ENCODE peak calls at places on chromosome 15, in five cellular contexts. T is body of pancreas, G is fibroblast of pulmonary artery, Y is mucosa of descending colon, J is H1. E is an unnamed sample.

GRCh38 chr15:76401285-76401684 is 64.7 kb downstream of the ISL2 start:
- DNase-seq in Y (no peak), T (no peak), G (peak), J (no peak), E (peak)

GRCh38 chr15:38714309-38715072 is 149.9 kb upstream of the RASGRP1 start:
- DNase-seq in Y (no peak), T (peak), G (peak), J (no peak), E (no peak)

GRCh38 chr15:68252925-68253534 is 23.5 kb upstream of the CLN6 start:
- DNase-seq in G (peak), Y (peak), J (no peak), T (peak), E (peak)

GRCh38 chr15:57138260-57138895 is 219.9 kb downstream of the TCF12 start:
- DNase-seq in J (peak), T (peak), G (peak), Y (peak), E (peak)

GRCh38 chr15:78727561-78727960 is 83.7 kb downstream of the ADAMTS7 start:
- DNase-seq in G (peak), T (no peak), Y (no peak), J (no peak), E (no peak)

GRCh38 chr15:28110416-28110975 is 11.4 kb upstream of the OCA2 start:
- DNase-seq in T (no peak), J (no peak), G (no peak), Y (no peak), E (no peak)

GRCh38 chr15:40103124-40103858 is 5.4 kb downstream of the BMF start:
- DNase-seq in G (peak), Y (peak), J (no peak), T (peak), E (no peak)

GRCh38 chr15:69305204-69305931 is 6.7 kb downstream of the PAQR5 start:
- DNase-seq in J (peak), Y (peak), T (peak), G (peak), E (peak)

GRCh38 chr15:88072598-88073385 is 183.7 kb downstream of the NTRK3 start:
- DNase-seq in J (peak), Y (no peak), G (no peak), T (no peak), E (no peak)

GRCh38 chr15:80596521-80596976 is 98.6 kb upstream of the ABHD17C start:
- DNase-seq in Y (peak), G (no peak), T (no peak), J (no peak), E (no peak)

GRCh38 chr15:48573780-48574179 is 71.7 kb downstream of the FBN1 start:
- DNase-seq in Y (no peak), G (no peak), J (no peak), T (no peak), E (no peak)

GRCh38 chr15:86743283-86743903 is 663.7 kb downstream of the AGBL1 start:
- DNase-seq in T (peak), G (no peak), Y (peak), J (peak), E (no peak)

GRCh38 chr15:42198516-42198915 is 9.6 kb downstream of the VPS39 start:
- DNase-seq in T (no peak), J (no peak), Y (no peak), G (no peak), E (no peak)

GRCh38 chr15:27412413-27412812 is 441.4 kb downstream of the GABRG3 start:
- DNase-seq in T (no peak), Y (no peak), J (no peak), G (no peak), E (no peak)

GRCh38 chr15:39926526-39926925 is 6.5 kb upstream of the GPR176 start:
- DNase-seq in Y (no peak), J (no peak), T (no peak), G (no peak), E (no peak)

GRCh38 chr15:88036154-88036839 is 220.2 kb downstream of the NTRK3 start:
- DNase-seq in T (no peak), Y (no peak), G (no peak), J (no peak), E (no peak)

GRCh38 chr15:93800805-93801204 is 430.6 kb upstream of the MCTP2 start:
- DNase-seq in Y (no peak), G (no peak), J (no peak), T (no peak), E (no peak)

GRCh38 chr15:40891810-40892448 is 2.3 kb upstream of the VPS18 start:
- DNase-seq in Y (peak), J (no peak), G (peak), T (peak), E (no peak)

GRCh38 chr15:85592148-85592547 is 202.6 kb downstream of the KLHL25 start:
- DNase-seq in J (no peak), G (peak), Y (no peak), T (no peak), E (peak)

GRCh38 chr15:71189723-71190122 is 74.5 kb downstream of the THSD4 start:
- DNase-seq in Y (no peak), J (no peak), T (no peak), G (no peak), E (no peak)

GRCh38 chr15:78110916-78111475 is 18.6 kb downstream of the SH2D7 start:
- DNase-seq in J (no peak), G (no peak), T (no peak), Y (no peak), E (no peak)

GRCh38 chr15:81792646-81793045 is 253.2 kb downstream of the MEX3B start:
- DNase-seq in T (no peak), G (no peak), Y (no peak), J (no peak), E (no peak)

GRCh38 chr15:65033659-65034269 is 4.3 kb upstream of the MTFMT start:
- DNase-seq in J (no peak), G (peak), Y (peak), T (no peak), E (peak)
- TF ChIP-seq CTCF in J (peak), G (peak), Y (peak), T (no peak), E (peak)

GRCh38 chr15:36888018-36888992 is 212.0 kb downstream of the MEIS2 start:
- DNase-seq in J (no peak), Y (no peak), T (no peak), G (peak), E (no peak)
- H3K4me3 ChIP-seq in J (peak), Y (no peak), T (no peak), G (peak), E (no peak)

DNA sequence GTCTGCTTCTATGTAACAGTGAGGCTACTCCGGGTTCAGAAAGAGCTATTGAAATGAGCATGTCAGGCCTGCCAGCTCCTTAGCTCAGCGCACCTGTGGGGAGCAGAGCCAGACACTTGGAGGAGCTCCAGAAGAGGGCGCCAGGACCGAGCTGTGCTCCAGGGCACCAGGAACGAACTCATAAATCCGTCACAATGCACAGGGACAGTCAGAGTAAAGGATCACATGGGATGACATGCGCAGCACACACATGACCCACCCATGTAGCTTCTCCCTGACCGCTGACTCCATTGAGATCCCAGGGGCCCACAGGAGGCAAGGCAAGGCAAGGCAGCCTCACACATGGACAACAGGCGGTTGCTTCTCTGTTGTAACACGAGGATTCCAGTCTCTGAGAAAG is 26.0 kb upstream of the GNB5 start:
- DNase-seq in G (no peak), Y (peak), J (peak), T (peak), E (no peak)
- TF ChIP-seq CTCF in G (no peak), Y (no peak), J (peak), T (no peak), E (no peak)

DNA sequence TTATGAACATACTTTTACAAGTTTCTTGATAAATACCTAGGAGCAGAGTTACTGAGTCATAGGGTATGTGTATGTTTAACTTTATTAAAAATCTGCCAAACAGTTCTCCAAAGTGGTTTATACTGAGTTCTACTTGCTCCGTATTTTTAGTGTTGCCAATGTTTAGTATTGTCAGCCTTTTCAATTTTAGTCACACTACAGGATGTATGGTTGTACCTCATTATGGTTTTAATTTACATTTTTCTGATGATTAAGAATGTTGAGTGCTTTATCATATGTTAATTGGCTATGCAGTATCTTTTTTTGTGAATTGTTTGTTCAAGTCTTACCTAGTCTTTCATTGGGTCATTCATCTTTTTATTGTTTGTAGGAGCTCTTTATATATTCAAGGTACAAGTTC is 4.3 kb downstream of the TMOD3 start:
- DNase-seq in Y (no peak), J (no peak), T (no peak), G (no peak), E (no peak)
- H3K4me3 ChIP-seq in Y (no peak), J (no peak), T (no peak), G (no peak), E (no peak)

GRCh38 chr15:83068054-83068453 is 1.0 kb upstream of the BTBD1 start:
- DNase-seq in J (no peak), T (no peak), G (no peak), Y (no peak), E (no peak)

GRCh38 chr15:83066034-83066760 is 855 bp downstream of the BTBD1 start:
- DNase-seq in G (no peak), Y (peak), J (no peak), T (no peak), E (no peak)

GRCh38 chr15:83067638-83067962 is 548 bp upstream of the BTBD1 start:
- DNase-seq in G (no peak), J (no peak), Y (no peak), T (no peak), E (no peak)

GRCh38 chr15:83065431-83065830 is 1.6 kb downstream of the BTBD1 start:
- DNase-seq in J (no peak), G (no peak), T (no peak), Y (no peak), E (no peak)

DNA sequence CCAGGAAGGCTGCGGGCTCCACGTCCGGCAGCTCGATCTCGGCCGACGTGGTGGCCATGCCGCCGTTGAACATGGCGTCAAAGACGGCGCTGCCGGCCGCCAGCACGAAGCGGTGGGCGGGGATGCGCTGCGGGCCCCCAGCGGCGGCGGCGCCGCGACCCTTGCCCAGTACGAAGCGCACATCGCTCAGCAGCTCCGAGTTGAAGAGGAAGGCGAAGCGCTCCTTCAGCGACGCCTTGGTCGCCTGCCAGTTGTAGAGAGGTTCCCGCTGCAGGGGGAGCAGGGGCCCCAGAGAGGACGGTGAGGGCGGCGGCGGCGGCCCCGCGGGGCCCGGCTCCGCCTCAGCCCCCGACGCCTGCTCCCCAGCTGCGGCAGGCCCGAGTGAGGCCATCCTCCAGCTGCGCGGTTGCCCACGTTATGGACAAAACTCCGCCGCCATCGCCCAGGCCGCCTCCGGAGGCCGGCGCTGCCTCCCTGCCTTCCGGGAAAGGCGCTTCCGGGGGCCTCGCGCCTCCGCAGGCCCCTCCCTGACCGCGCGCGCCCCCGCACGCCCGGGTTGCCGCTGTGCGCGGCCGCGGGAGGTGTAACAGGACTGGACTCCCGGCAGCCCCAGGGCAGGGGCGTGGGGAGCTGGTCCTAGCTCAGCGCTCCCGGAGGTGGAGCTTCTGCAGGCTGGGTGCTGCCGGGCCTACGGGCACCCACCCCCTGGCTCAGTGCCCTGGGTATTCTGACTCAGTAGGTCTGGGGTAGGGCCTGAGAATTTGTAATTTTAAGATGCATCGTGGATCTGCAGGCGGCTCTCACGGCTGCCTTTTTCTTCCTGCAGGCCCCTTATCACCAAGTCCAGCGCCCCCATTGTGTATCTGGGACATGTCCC is at the start of gene BTBD1:
- DNase-seq in G (peak), J (peak), Y (peak), T (peak), E (peak)
- TF ChIP-seq CTCF in G (peak), J (no peak), Y (peak), T (no peak), E (no peak)

GRCh38 chr15:31217566-31218270 is 108.9 kb upstream of the KLF13 start:
- DNase-seq in J (no peak), Y (no peak), G (no peak), T (no peak), E (no peak)

GRCh38 chr15:31214864-31215489 is 111.7 kb upstream of the KLF13 start:
- DNase-seq in G (peak), Y (no peak), J (no peak), T (peak), E (no peak)

GRCh38 chr15:31215490-31216209 is 111.0 kb upstream of the KLF13 start:
- DNase-seq in Y (peak), G (peak), J (no peak), T (peak), E (no peak)

GRCh38 chr15:31217067-31217466 is 109.6 kb upstream of the KLF13 start:
- DNase-seq in T (no peak), J (no peak), Y (no peak), G (no peak), E (no peak)

DNA sequence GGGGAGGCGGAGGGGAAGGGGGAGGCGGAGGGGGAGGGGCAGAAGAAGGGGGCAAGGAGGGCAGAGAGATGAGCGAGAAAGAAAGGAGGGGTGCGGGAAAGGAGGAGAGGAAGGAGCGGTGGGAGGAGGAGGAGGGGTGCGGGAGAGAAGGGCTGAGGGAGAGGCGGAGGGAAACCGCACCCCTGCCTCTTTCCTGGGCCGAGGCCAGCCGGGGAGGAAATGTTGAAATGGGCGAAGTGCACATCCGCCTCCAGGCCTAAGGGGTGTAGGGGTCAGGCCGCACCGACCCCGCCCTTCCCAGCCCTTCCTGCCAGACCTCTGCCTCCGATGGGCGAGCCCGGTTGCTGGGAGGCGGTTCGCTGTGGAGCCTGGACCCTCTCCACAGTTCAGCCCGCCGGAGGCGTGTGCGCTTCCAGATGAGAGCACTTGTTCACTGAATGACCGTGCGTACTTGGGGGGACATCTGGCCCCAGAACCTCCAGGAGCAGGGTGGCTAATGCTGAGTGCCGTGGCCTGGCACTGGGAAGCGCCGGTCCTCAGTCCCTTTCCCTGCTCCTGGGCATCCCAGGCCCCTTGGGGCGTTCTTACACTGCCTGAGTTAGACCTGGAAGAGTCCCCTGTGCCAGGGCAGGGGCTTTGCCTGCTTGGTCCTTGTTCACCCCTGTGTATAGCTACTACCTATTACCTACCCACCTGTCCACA is 110.3 kb upstream of the KLF13 start:
- DNase-seq in T (peak), Y (peak), J (peak), G (peak), E (no peak)
- H3K4me3 ChIP-seq in T (no peak), Y (no peak), J (peak), G (peak), E (peak)

GRCh38 chr15:51973220-51973619 is 1.6 kb upstream of the LEO1 start:
- DNase-seq in Y (no peak), G (no peak), J (no peak), T (no peak), E (no peak)

GRCh38 chr15:51970132-51970817 is 1.3 kb downstream of the LEO1 start:
- DNase-seq in G (no peak), Y (no peak), J (no peak), T (no peak), E (no peak)

GRCh38 chr15:51970981-51971352 is 611 bp downstream of the LEO1 start:
- DNase-seq in T (no peak), G (no peak), Y (no peak), J (no peak), E (no peak)

GRCh38 chr15:51969728-51970127 is 1.9 kb downstream of the LEO1 start:
- DNase-seq in J (no peak), Y (no peak), G (no peak), T (no peak), E (no peak)

GRCh38 chr15:51971353-51972133 is at the start of gene LEO1:
- DNase-seq in T (peak), J (peak), Y (peak), G (peak), E (peak)
- TF ChIP-seq CTCF in T (peak), J (no peak), Y (no peak), G (peak), E (peak)

DNA sequence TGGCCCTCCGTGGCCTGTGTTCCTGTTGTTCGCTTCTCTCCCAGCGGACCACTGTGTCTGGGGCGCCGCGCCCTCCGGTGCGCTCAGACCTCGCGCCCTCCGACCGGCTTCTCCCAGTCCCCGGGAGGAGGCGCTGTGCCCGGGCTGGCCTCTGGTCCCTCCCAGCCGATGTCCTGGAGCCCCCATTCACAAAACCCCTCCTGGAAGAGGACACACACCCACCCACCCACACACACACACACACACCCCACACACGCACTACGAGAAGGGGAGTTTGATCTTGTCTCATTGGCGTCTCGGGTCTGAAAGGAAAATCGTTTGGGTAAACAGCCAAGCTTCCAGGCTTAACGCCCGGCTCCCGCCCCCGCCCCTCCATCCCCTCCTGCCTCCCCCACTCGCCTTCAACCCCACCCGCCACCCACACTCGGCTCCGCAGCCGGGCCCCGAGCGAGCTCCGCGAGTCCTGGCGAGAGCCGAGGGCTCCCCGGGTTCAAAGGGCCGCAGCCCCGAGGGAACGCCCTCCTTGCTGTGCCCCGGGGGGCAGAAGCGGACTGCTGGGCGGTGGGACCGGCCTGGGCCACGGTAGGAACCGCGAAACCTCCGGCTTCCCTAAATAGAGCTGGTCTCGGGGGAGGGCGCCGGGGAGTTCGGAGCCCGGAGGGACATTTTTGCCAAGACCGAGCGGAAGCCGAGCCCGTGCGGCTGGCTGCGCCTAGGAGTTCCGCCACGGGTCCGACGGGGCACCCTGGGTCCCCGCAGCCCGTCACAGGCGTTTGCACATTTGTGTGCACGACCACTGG is 23.6 kb downstream of the NR2F2 start:
- DNase-seq in T (no peak), G (peak), J (no peak), Y (no peak), E (no peak)
- H3K4me3 ChIP-seq in T (no peak), G (peak), J (peak), Y (peak), E (peak)

E was measured in HFF-Myc.